ENCODE peak calls at places on chromosomes 5 and 9, in five cellular contexts. J is mucosa of descending colon, L is astrocyte of the spinal cord, N is HFFc6, X is cardiac fibroblast. U is an unnamed sample.

GRCh38 chr5:62681117-62681850 is 102.7 kb downstream of the LRRC70 start:
- DNase-seq in J (no peak), L (no peak), N (no peak), X (no peak), U (no peak)

GRCh38 chr5:68196876-68197275 is 18.7 kb upstream of the PIK3R1 start:
- DNase-seq in J (no peak), L (no peak), N (no peak), X (no peak), U (peak)

GRCh38 chr5:118592234-118592633 is 396.1 kb downstream of the DTWD2 start:
- DNase-seq in J (no peak), L (no peak), N (no peak), X (no peak), U (no peak)

GRCh38 chr5:146745937-146746577 is 132.5 kb downstream of the PPP2R2B start:
- DNase-seq in J (no peak), L (no peak), N (no peak), X (no peak), U (no peak)

GRCh38 chr9:124770359-124771020 is 621 bp downstream of the NR6A1 start:
- DNase-seq in J (peak), L (no peak), N (no peak), X (no peak), U (no peak)

GRCh38 chr5:9265391-9266287 is 280.2 kb downstream of the SEMA5A start:
- DNase-seq in J (no peak), L (peak), N (peak), X (peak), U (no peak)

GRCh38 chr5:96434201-96434645 is 1.2 kb upstream of the PCSK1 start:
- DNase-seq in J (peak), L (peak), N (peak), X (peak), U (no peak)

GRCh38 chr9:132800038-132800648 is 77.9 kb downstream of the AK8 start:
- DNase-seq in J (peak), L (peak), N (peak), X (peak), U (no peak)

GRCh38 chr5:61280766-61281427 is 51.2 kb upstream of the ZSWIM6 start:
- DNase-seq in J (peak), L (no peak), N (no peak), X (peak), U (no peak)

GRCh38 chr5:135826221-135826525 is 8.3 kb upstream of the SLC25A48 start:
- DNase-seq in J (no peak), L (no peak), N (no peak), X (no peak), U (no peak)

GRCh38 chr5:102796481-102796880 is 41.4 kb downstream of the PAM start:
- DNase-seq in J (no peak), L (no peak), N (no peak), X (no peak), U (no peak)

GRCh38 chr9:135474915-135475314 is 4.7 kb upstream of the PPP1R26 start:
- DNase-seq in J (peak), L (no peak), N (peak), X (no peak), U (no peak)

GRCh38 chr9:116377179-116377790 is 223.7 kb downstream of the PAPPA start:
- DNase-seq in J (no peak), L (peak), N (peak), X (peak), U (no peak)

GRCh38 chr5:115510145-115510640 is 34.4 kb downstream of the FEM1C start:
- DNase-seq in J (no peak), L (no peak), N (no peak), X (no peak), U (no peak)

GRCh38 chr5:57221049-57221568 is 47.2 kb downstream of the GPBP1 start:
- DNase-seq in J (no peak), L (peak), N (peak), X (peak), U (no peak)

GRCh38 chr9:35859995-35860348 is 10.2 kb downstream of the OR13J1 start:
- DNase-seq in J (no peak), L (no peak), N (no peak), X (no peak), U (no peak)

GRCh38 chr5:90408571-90409317 is 812 bp downstream of the CETN3 start:
- DNase-seq in J (no peak), L (no peak), N (no peak), X (no peak), U (no peak)

GRCh38 chr9:25678147-25678666 is at the start of gene TUSC1:
- DNase-seq in J (peak), L (peak), N (no peak), X (peak), U (no peak)

GRCh38 chr5:154237946-154238345 is 47.4 kb downstream of the GALNT10 start:
- DNase-seq in J (no peak), L (no peak), N (no peak), X (no peak), U (no peak)

GRCh38 chr5:21181726-21182125 is 1193.7 kb upstream of the CDH18 start:
- DNase-seq in J (no peak), L (no peak), N (no peak), X (no peak), U (no peak)

GRCh38 chr9:137913771-137914767 is 36.5 kb downstream of the CACNA1B start:
- DNase-seq in J (no peak), L (no peak), N (no peak), X (no peak), U (no peak)

GRCh38 chr9:121249563-121249962 is 18.4 kb upstream of the GSN start:
- DNase-seq in J (no peak), L (no peak), N (no peak), X (no peak), U (peak)

GRCh38 chr5:92147792-92148191 is 764.7 kb upstream of the ARRDC3 start:
- DNase-seq in J (no peak), L (no peak), N (no peak), X (no peak), U (no peak)

GRCh38 chr5:38576442-38576841 is 20.0 kb upstream of the LIFR start:
- DNase-seq in J (no peak), L (no peak), N (no peak), X (no peak), U (no peak)

GRCh38 chr5:63125862-63126261 is 547.2 kb downstream of the LRRC70 start:
- DNase-seq in J (no peak), L (peak), N (peak), X (peak), U (no peak)

GRCh38 chr5:144156767-144157171 is 13.7 kb downstream of the YIPF5 start:
- DNase-seq in J (no peak), L (peak), N (no peak), X (no peak), U (no peak)

DNA sequence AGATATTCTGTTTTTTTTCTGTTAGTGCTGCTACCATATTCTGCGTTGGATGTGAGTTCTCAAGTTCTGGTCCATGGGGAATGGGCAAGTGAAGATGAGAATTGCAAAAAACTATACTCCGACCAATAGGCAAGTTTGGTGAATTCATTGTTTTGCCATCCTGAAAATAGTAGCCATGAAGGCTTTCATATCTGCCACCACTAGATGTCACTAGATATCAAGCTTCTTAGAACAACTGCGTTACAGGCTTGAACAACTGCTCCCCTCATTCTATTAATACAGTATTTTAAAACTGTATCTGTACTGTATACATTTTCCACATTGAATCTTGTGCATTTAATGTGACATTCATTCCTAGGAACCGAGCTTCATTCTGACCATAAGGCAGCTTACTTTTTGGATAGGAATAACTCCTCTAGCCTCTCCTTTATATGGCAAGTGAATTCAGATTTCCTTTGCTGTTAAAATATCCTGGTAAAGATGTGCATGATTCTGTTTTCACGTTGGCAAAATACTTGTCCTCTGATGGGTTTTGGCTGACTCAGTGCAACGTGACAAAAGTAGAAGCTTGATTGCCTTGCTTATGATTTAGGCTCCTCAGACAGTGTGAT is 163.7 kb downstream of the SREK1 start:
- DNase-seq in J (no peak), L (peak), N (peak), X (peak), U (no peak)
- TF ChIP-seq CTCF in J (peak), L (peak), N (peak), X (peak), U (peak)

GRCh38 chr9:114314256-114314867 is 8.5 kb upstream of the ORM1 start:
- DNase-seq in J (no peak), L (no peak), N (no peak), X (no peak), U (no peak)

GRCh38 chr9:114315723-114316363 is 7.1 kb upstream of the ORM1 start:
- DNase-seq in J (no peak), L (no peak), N (no peak), X (no peak), U (no peak)

GRCh38 chr9:114313186-114313585 is 9.7 kb upstream of the ORM1 start:
- DNase-seq in J (no peak), L (no peak), N (no peak), X (no peak), U (no peak)

GRCh38 chr9:114316605-114317230 is 6.2 kb upstream of the ORM1 start:
- DNase-seq in J (no peak), L (peak), N (no peak), X (no peak), U (no peak)

DNA sequence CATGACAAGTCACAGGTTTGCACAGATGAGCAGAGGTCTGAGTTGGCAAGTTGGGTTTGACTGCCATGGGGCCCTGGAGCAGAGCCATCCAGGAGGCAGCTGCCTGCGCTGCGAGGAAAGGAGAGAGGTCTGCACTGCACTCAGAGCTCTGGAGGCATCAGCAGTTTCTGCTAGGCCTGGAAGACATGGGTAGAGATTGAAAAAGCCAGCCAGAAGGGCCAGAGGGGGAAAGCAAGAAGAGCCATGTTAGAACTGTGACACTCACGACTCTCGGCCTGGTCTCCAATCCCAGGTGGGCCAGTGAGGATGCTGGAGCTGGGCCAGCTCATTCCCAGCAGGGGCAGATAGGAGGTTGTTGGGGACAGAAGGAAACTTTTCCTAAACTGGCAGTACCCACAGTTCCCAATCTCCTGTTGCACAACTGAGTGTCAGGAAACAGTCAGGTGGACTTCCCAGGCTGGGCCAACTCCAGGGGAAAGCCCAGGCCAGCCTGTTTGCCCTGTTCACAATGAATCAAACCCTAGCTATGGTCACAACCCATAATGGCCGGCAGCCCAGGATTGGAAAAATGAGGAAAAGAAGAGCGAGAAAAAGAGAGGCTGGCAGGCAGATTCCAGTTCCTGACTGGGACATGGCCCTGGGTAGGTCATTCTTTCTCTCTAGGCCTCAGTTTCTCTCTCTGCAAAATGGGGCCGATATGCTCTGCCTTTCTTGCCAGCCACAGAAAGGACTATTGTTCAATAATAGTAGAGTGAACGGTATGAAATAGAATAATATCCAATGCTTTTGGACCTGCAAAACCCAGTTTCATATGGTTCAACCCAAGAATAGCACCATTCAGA is 7.8 kb upstream of the ORM1 start:
- DNase-seq in J (no peak), L (no peak), N (no peak), X (peak), U (no peak)
- TF ChIP-seq CTCF in J (no peak), L (no peak), N (no peak), X (no peak), U (no peak)

GRCh38 chr5:73295447-73295846 is 122.5 kb downstream of the TMEM174 start:
- DNase-seq in J (no peak), L (no peak), N (no peak), X (no peak), U (no peak)
- TF ChIP-seq CTCF in J (no peak), L (peak), N (no peak), X (no peak), U (no peak)

GRCh38 chr9:12091865-12092527 is 601.2 kb upstream of the TYRP1 start:
- DNase-seq in J (no peak), L (no peak), N (no peak), X (no peak), U (no peak)
- TF ChIP-seq CTCF in J (no peak), L (no peak), N (no peak), X (no peak), U (no peak)